ENCODE peak calls at places on chromosome 1, in six cellular contexts. I, X, Y, U, A and D are unnamed samples.
A peak's percentile ranks its signal among the peaks of the same experiment; 100 is the strongest.

GRCh38 chr1:43038232-43038929 is 79.7 kb upstream of the SLC2A1 start:
- DNase-seq in U (no peak), Y (no peak), A (no peak), I (no peak), X (no peak), D (peak; percentile 19)

GRCh38 chr1:34868230-34869049 is 8.9 kb upstream of the SMIM12 start:
- DNase-seq in U (no peak), A (no peak), I (no peak), X (no peak), Y (no peak), D (no peak)

GRCh38 chr1:207892764-207893163 is 18.2 kb downstream of the CD34 start:
- DNase-seq in I (no peak), U (no peak), A (no peak), X (no peak), Y (no peak), D (no peak)

GRCh38 chr1:55412060-55412459 is 196.9 kb upstream of the USP24 start:
- DNase-seq in Y (no peak), U (no peak), I (no peak), A (no peak), X (no peak), D (no peak)

GRCh38 chr1:62687903-62688686 is at the start of gene DOCK7:
- DNase-seq in I (peak; percentile 53), A (peak; percentile 36), Y (peak; percentile 90), U (peak; percentile 77), X (peak; percentile 43), D (peak; percentile 26)

GRCh38 chr1:222777463-222777862 is 37.4 kb upstream of the DISP1 start:
- DNase-seq in Y (peak; percentile 81), X (no peak), U (no peak), A (no peak), I (no peak), D (no peak)

GRCh38 chr1:244988521-244988920 is 124.2 kb upstream of the HNRNPU start:
- DNase-seq in Y (no peak), A (no peak), X (no peak), I (no peak), U (no peak), D (no peak)

GRCh38 chr1:99173900-99174299 is 90.4 kb upstream of the PLPPR4 start:
- DNase-seq in U (no peak), X (no peak), I (no peak), Y (no peak), A (no peak), D (no peak)

GRCh38 chr1:231211005-231211857 is 29.8 kb upstream of the GNPAT start:
- DNase-seq in U (peak; percentile 95), A (peak; percentile 86), Y (peak; percentile 88), I (peak; percentile 67), X (peak; percentile 83), D (peak; percentile 92)

GRCh38 chr1:163472267-163472666 is 150.5 kb downstream of the NUF2 start:
- DNase-seq in A (no peak), I (no peak), X (no peak), U (no peak), Y (no peak), D (no peak)

GRCh38 chr1:102219463-102219862 is 222.7 kb upstream of the OLFM3 start:
- DNase-seq in Y (no peak), X (no peak), I (no peak), U (no peak), A (no peak), D (no peak)

GRCh38 chr1:115430717-115431116 is 92.7 kb upstream of the NGF start:
- DNase-seq in I (peak; percentile 61), A (no peak), Y (peak; percentile 73), U (no peak), X (no peak), D (no peak)

GRCh38 chr1:84385347-84385746 is 12.9 kb upstream of the DNASE2B start:
- DNase-seq in X (no peak), A (no peak), Y (no peak), I (no peak), U (no peak), D (no peak)

GRCh38 chr1:85296980-85297379 is 20.5 kb upstream of the BCL10 start:
- DNase-seq in U (no peak), X (no peak), Y (peak; percentile 54), I (no peak), A (no peak), D (no peak)

GRCh38 chr1:228214921-228215662 is 7.2 kb downstream of the OBSCN start:
- DNase-seq in I (no peak), Y (no peak), A (no peak), X (no peak), U (no peak), D (no peak)

GRCh38 chr1:52348704-52349301 is 17.2 kb downstream of the CC2D1B start:
- DNase-seq in X (no peak), I (no peak), U (peak; percentile 63), A (no peak), Y (peak; percentile 40), D (no peak)

GRCh38 chr1:6447818-6448748 is 17.9 kb downstream of the TNFRSF25 start:
- DNase-seq in X (peak; percentile 29), A (peak; percentile 45), Y (no peak), U (no peak), I (peak; percentile 81), D (no peak)

GRCh38 chr1:204630460-204630905 is 55.1 kb downstream of the LRRN2 start:
- DNase-seq in A (no peak), Y (no peak), U (no peak), X (no peak), I (no peak), D (no peak)

GRCh38 chr1:154434346-154435075 is 29.4 kb downstream of the IL6R start:
- DNase-seq in Y (no peak), U (no peak), I (no peak), A (no peak), X (no peak), D (no peak)

GRCh38 chr1:231432996-231433395 is 10.9 kb upstream of the EGLN1 start:
- DNase-seq in X (no peak), Y (no peak), A (no peak), I (no peak), U (no peak), D (no peak)

GRCh38 chr1:17370618-17371017 is 1.4 kb upstream of the PADI6 start:
- DNase-seq in U (peak; percentile 18), X (no peak), Y (no peak), A (no peak), I (peak; percentile 37), D (no peak)

GRCh38 chr1:17233675-17234074 is 15.2 kb upstream of the PADI3 start:
- DNase-seq in I (peak; percentile 92), A (no peak), X (no peak), U (no peak), Y (peak; percentile 92), D (no peak)

GRCh38 chr1:206992815-206993214 is 22.6 kb upstream of the FCAMR start:
- DNase-seq in Y (no peak), U (no peak), A (no peak), X (no peak), I (no peak), D (no peak)